ENCODE peak calls at places on chromosomes 7 and 10, in four cellular contexts. S, X, W and L are unnamed samples.

GRCh38 chr10:67520924-67521520 is 175.0 kb downstream of the CTNNA3 start:
- DNase-seq in W (no peak), S (peak), X (peak), L (no peak)

GRCh38 chr10:34814228-34815173 is 595 bp downstream of the PARD3 start:
- DNase-seq in W (no peak), S (peak), X (peak), L (peak)

GRCh38 chr10:58266826-58267712 is 625 bp downstream of the IPMK start:
- DNase-seq in W (no peak), X (peak), S (peak), L (peak)

GRCh38 chr10:114499630-114500190 is 95.4 kb upstream of the AFAP1L2 start:
- DNase-seq in X (no peak), S (no peak), W (no peak), L (no peak)

GRCh38 chr10:123269017-123269552 is 114.9 kb downstream of the BUB3 start:
- DNase-seq in S (no peak), W (no peak), X (no peak), L (no peak)

GRCh38 chr7:47561715-47562446 is 20.0 kb downstream of the TNS3 start:
- DNase-seq in X (no peak), S (no peak), W (no peak), L (no peak)

GRCh38 chr7:137771679-137772078 is 75.1 kb downstream of the DGKI start:
- DNase-seq in S (peak), X (peak), W (no peak), L (no peak)

GRCh38 chr10:6583447-6583846 is 3.4 kb upstream of the PRKCQ start:
- DNase-seq in S (no peak), W (no peak), X (no peak), L (no peak)

GRCh38 chr10:113021268-113022028 is 71.4 kb downstream of the TCF7L2 start:
- DNase-seq in S (no peak), W (no peak), X (peak), L (no peak)

GRCh38 chr7:137395425-137395824 is 51.9 kb upstream of the PTN start:
- DNase-seq in W (no peak), X (no peak), S (no peak), L (no peak)

GRCh38 chr10:86372785-86373239 is 6.2 kb upstream of the GRID1 start:
- DNase-seq in W (peak), S (no peak), X (no peak), L (peak)

GRCh38 chr7:151647006-151647405 is 127.3 kb upstream of the RHEB start:
- DNase-seq in X (no peak), S (no peak), W (no peak), L (no peak)

GRCh38 chr10:132413226-132414205 is 16.5 kb downstream of the PWWP2B start:
- DNase-seq in X (no peak), W (no peak), S (no peak), L (no peak)

GRCh38 chr7:28301148-28301641 is 111.1 kb upstream of the CREB5 start:
- DNase-seq in X (peak), W (no peak), S (peak), L (no peak)

GRCh38 chr7:134514663-134515062 is 12.7 kb upstream of the AKR1B10 start:
- DNase-seq in S (peak), W (no peak), X (peak), L (no peak)

GRCh38 chr7:91784469-91784868 is 96.0 kb downstream of the MTERF1 start:
- DNase-seq in W (no peak), X (peak), S (peak), L (no peak)

GRCh38 chr10:11824825-11825224 is 1.7 kb downstream of the PROSER2 start:
- DNase-seq in S (peak), W (no peak), X (peak), L (no peak)

GRCh38 chr7:119572132-119572531 is 700.8 kb upstream of the KCND2 start:
- DNase-seq in X (no peak), W (no peak), S (no peak), L (no peak)

GRCh38 chr7:157905740-157906461 is 569.1 kb downstream of the DNAJB6 start:
- DNase-seq in W (no peak), X (no peak), S (no peak), L (no peak)

GRCh38 chr7:42161723-42162122 is 75.3 kb downstream of the GLI3 start:
- DNase-seq in X (no peak), S (peak), W (no peak), L (no peak)

GRCh38 chr10:101053516-101053915 is 8.3 kb upstream of the KAZALD1 start:
- DNase-seq in X (peak), W (no peak), S (no peak), L (no peak)

GRCh38 chr10:125157473-125157865 is 2.9 kb downstream of the CTBP2 start:
- DNase-seq in X (no peak), W (peak), S (no peak), L (peak)

GRCh38 chr7:149598721-149599308 is 101.2 kb upstream of the ZNF746 start:
- DNase-seq in W (no peak), S (peak), X (peak), L (no peak)

GRCh38 chr10:86961481-86962091 is 3.2 kb downstream of the SNCG start:
- DNase-seq in X (no peak), S (no peak), W (no peak), L (no peak)

GRCh38 chr7:148699024-148699771 is 495 bp downstream of the CUL1 start:
- DNase-seq in X (peak), S (peak), W (peak), L (peak)

GRCh38 chr10:63922714-63923317 is 401.6 kb downstream of the REEP3 start:
- DNase-seq in X (no peak), W (no peak), S (no peak), L (no peak)

GRCh38 chr7:5234852-5235831 is 45.1 kb downstream of the WIPI2 start:
- DNase-seq in X (no peak), S (no peak), W (no peak), L (no peak)

GRCh38 chr7:152050547-152050971 is 25.1 kb downstream of the GALNT11 start:
- DNase-seq in W (no peak), X (peak), S (peak), L (no peak)

GRCh38 chr7:2108501-2109250 is 124.1 kb downstream of the MAD1L1 start:
- DNase-seq in S (no peak), W (no peak), X (no peak), L (no peak)

GRCh38 chr10:60429084-60429849 is 39.6 kb upstream of the ANK3 start:
- DNase-seq in S (peak), W (no peak), X (peak), L (no peak)

GRCh38 chr10:125261491-125262186 is 101.3 kb upstream of the CTBP2 start:
- DNase-seq in S (no peak), W (peak), X (no peak), L (peak)

GRCh38 chr10:73915206-73915851 is 4.4 kb downstream of the PLAU start:
- DNase-seq in X (no peak), W (no peak), S (no peak), L (no peak)

GRCh38 chr7:28083159-28083997 is 97.2 kb downstream of the JAZF1 start:
- DNase-seq in S (peak), W (no peak), X (peak), L (no peak)

GRCh38 chr10:42986618-42987017 is 90.3 kb upstream of the RET start:
- DNase-seq in X (no peak), W (no peak), S (no peak), L (no peak)

DNA sequence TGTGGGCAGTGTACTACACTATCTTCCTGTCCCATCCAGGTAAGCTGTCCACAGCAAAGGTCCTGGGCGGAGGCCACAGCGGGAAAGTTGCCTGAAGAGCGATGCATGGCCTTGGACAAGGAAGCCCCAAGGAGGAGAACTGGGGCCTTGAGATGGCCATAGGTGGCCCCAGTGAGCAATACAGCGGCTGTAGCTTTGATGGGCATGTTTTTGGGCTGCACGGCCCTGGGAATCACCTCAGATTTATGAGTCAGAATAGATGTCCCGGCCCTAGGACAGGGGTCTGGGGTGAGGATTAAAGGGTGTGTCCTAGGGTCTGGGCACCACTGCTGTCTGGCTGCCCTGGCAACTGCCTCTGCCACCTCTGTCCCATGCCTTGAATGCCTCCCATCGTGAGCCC is 9.6 kb upstream of the IRF5 start:
- DNase-seq in W (no peak), S (no peak), X (no peak), L (no peak)
- TF ChIP-seq CTCF in W (no peak), S (no peak), X (no peak), L (no peak)

DNA sequence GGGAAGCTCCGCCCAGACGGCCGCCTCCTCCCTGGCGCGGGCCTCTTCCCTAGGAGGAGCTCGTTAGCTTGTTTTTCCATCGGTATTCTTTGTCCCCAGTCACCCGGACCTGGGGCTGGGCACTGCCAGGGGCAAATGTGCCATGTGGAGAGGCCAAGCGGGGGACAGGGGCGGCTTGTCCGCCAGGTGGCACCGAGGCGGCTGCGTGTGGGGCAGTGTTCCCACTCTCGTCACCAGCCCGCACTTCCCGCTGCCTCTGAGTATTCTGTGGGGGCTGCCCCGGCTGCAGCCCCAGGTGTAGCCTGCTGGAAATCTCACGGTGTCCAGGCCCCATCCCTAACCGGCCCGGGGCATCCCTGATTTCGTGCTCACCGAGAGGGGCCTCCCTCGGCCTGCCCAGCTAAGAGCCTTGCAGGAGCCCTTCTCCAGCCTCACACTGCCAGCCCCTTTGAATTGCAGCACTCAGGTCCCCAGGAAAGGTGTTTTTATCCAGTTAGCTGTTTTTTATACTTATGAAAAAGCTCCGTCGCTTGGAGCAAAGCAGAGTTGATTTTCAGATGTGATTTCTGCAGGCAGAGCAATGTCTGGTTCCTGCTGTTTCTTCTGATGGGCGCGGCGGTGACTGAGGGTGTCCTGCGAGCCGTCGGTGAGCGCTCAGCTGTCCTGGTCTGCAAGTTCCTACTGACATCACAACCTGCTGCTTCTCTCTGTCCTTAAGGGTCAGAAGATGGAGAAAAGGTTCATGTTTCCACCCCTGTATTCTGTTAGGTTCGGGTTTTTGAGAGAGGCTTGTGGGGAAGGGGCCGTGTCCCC is 109.8 kb upstream of the FAM20C start:
- DNase-seq in W (no peak), S (no peak), X (no peak), L (no peak)
- TF ChIP-seq CTCF in W (no peak), S (no peak), X (no peak), L (no peak)

GRCh38 chr7:138958026-138958956 is 22.9 kb downstream of the KIAA1549 start:
- DNase-seq in W (no peak), S (peak), X (no peak), L (no peak)

GRCh38 chr7:138957217-138957616 is 24.0 kb downstream of the KIAA1549 start:
- DNase-seq in X (no peak), S (no peak), W (no peak), L (no peak)

GRCh38 chr7:138951953-138952352 is 29.2 kb downstream of the KIAA1549 start:
- DNase-seq in W (no peak), X (no peak), S (no peak), L (no peak)

GRCh38 chr7:138952791-138953190 is 28.4 kb downstream of the KIAA1549 start:
- DNase-seq in X (no peak), W (no peak), S (no peak), L (no peak)

GRCh38 chr7:138954545-138955475 is 26.4 kb downstream of the KIAA1549 start:
- DNase-seq in W (no peak), X (no peak), S (no peak), L (no peak)
- TF ChIP-seq CTCF in W (no peak), X (no peak), S (no peak), L (no peak)

DNA sequence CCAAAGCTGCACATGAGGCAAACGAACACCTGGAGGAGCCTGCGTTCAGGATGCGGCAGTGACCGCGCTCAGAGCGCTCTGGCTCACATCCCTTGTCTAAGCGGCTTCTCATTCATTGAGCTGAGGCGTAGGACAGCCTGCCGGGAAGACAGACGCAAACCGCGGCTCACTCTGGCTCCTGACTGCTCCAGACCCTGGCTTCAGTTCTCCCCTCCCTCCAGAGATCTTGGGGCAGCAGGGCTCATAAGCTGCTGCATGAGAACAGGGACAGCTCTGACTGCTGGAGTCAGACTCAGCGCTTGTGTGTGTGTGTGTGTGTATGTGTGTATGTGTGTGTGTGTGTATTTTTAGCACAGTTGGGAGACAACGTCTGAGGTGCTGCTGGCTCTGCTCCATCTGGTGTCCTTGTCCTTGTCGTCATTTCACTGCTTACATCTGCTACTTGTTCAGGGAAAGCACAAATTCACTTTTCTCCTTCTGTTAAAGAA is 15.8 kb upstream of the LYZL2 start:
- DNase-seq in S (peak), X (peak), W (no peak), L (no peak)
- TF ChIP-seq CTCF in S (no peak), X (peak), W (no peak), L (no peak)